ENCODE peak calls at places on chromosomes 16 and 17, in four cellular contexts. One of them, this sample, is unnamed. For H3K36me3, the result is how much of the 10 kb centered on the place peaks cover.

GRCh38 chr17:39123627-39124026 is 27.8 kb downstream of the PLXDC1 start:
- DNase-seq in NT2/D1: no peak
- DNase-seq in MM.1S: no peak
- DNase-seq in fibroblast of lung: no peak
- DNase-seq in this sample: no peak

GRCh38 chr16:4713663-4714501 is 20.2 kb downstream of the ANKS3 start:
- DNase-seq in NT2/D1: peak
- DNase-seq in fibroblast of lung: no peak
- DNase-seq in MM.1S: no peak
- DNase-seq in this sample: no peak

GRCh38 chr16:85883813-85884212 is 15.1 kb upstream of the IRF8 start:
- DNase-seq in MM.1S: no peak
- DNase-seq in NT2/D1: no peak
- DNase-seq in fibroblast of lung: no peak
- DNase-seq in this sample: no peak

GRCh38 chr17:32518856-32519768 is 32.3 kb downstream of the CDK5R1 start:
- DNase-seq in MM.1S: no peak
- DNase-seq in NT2/D1: peak
- DNase-seq in fibroblast of lung: peak
- DNase-seq in this sample: peak

GRCh38 chr17:53176629-53177028 is 646.1 kb upstream of the KIF2B start:
- DNase-seq in MM.1S: no peak
- DNase-seq in fibroblast of lung: no peak
- DNase-seq in NT2/D1: no peak
- DNase-seq in this sample: no peak

GRCh38 chr17:80256034-80256350 is 4.7 kb upstream of the RNF213 start:
- DNase-seq in MM.1S: no peak
- DNase-seq in NT2/D1: no peak
- DNase-seq in fibroblast of lung: no peak
- DNase-seq in this sample: no peak

GRCh38 chr17:78133971-78134898 is 3.7 kb downstream of the TMC8 start:
- DNase-seq in NT2/D1: peak
- DNase-seq in fibroblast of lung: peak
- DNase-seq in MM.1S: peak
- DNase-seq in this sample: peak

GRCh38 chr17:19348081-19348650 is 14.4 kb downstream of the B9D1 start:
- DNase-seq in MM.1S: no peak
- DNase-seq in fibroblast of lung: no peak
- DNase-seq in NT2/D1: no peak
- DNase-seq in this sample: no peak

GRCh38 chr17:6159541-6160187 is 89.5 kb downstream of the WSCD1 start:
- DNase-seq in MM.1S: no peak
- DNase-seq in NT2/D1: no peak
- DNase-seq in fibroblast of lung: no peak
- DNase-seq in this sample: no peak

GRCh38 chr17:32876414-32877163 is at the start of gene MYO1D:
- DNase-seq in NT2/D1: peak
- DNase-seq in fibroblast of lung: no peak
- DNase-seq in MM.1S: peak
- DNase-seq in this sample: peak

GRCh38 chr17:56653877-56654276 is 60.4 kb downstream of the NOG start:
- DNase-seq in MM.1S: peak
- DNase-seq in fibroblast of lung: peak
- DNase-seq in NT2/D1: peak
- DNase-seq in this sample: peak

GRCh38 chr17:82239401-82239925 is 10.6 kb downstream of the SLC16A3 start:
- DNase-seq in MM.1S: no peak
- DNase-seq in fibroblast of lung: no peak
- DNase-seq in NT2/D1: no peak
- DNase-seq in this sample: no peak

DNA sequence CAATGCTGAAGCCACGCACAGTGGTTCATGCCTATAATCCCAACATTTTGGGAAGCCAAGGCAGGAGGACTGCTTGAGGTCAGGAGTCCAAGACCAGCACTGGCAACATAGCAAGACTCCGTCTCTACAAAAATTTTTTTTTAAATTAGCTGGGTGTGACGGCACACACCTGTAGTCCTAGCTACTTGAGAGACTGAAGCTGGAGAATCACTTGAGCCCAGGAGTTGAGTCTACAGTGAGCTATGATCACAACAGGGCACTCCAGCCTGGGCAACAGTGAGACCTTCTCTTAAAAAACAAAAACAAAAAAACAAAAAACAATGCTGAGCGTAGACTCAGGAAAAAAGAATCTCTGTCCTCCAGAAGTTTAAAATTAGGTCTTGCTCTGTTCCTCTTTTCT is 6.1 kb downstream of the GNA13 start:
- DNase-seq in NT2/D1: no peak
- DNase-seq in MM.1S: no peak
- DNase-seq in fibroblast of lung: no peak
- DNase-seq in this sample: no peak
- H3K36me3 ChIP-seq in NT2/D1: half or more
- H3K36me3 ChIP-seq in MM.1S: under half
- H3K36me3 ChIP-seq in fibroblast of lung: under half
- H3K36me3 ChIP-seq in this sample: under half

GRCh38 chr17:16584273-16584995 is 15.4 kb upstream of the ZNF287 start:
- DNase-seq in fibroblast of lung: peak
- DNase-seq in NT2/D1: peak
- DNase-seq in MM.1S: no peak
- DNase-seq in this sample: peak
- H3K36me3 ChIP-seq in fibroblast of lung: under half
- H3K36me3 ChIP-seq in NT2/D1: under half
- H3K36me3 ChIP-seq in MM.1S: under half
- H3K36me3 ChIP-seq in this sample: under half

GRCh38 chr17:36514856-36515255 is 19.8 kb downstream of the MYO19 start:
- DNase-seq in NT2/D1: no peak
- DNase-seq in fibroblast of lung: no peak
- DNase-seq in MM.1S: no peak
- DNase-seq in this sample: no peak
- H3K36me3 ChIP-seq in NT2/D1: half or more
- H3K36me3 ChIP-seq in fibroblast of lung: under half
- H3K36me3 ChIP-seq in MM.1S: under half
- H3K36me3 ChIP-seq in this sample: under half

GRCh38 chr17:45087496-45087975 is 26.4 kb downstream of the NMT1 start:
- DNase-seq in NT2/D1: no peak
- DNase-seq in MM.1S: no peak
- DNase-seq in fibroblast of lung: peak
- DNase-seq in this sample: no peak
- H3K36me3 ChIP-seq in NT2/D1: half or more
- H3K36me3 ChIP-seq in MM.1S: under half
- H3K36me3 ChIP-seq in fibroblast of lung: under half
- H3K36me3 ChIP-seq in this sample: under half

DNA sequence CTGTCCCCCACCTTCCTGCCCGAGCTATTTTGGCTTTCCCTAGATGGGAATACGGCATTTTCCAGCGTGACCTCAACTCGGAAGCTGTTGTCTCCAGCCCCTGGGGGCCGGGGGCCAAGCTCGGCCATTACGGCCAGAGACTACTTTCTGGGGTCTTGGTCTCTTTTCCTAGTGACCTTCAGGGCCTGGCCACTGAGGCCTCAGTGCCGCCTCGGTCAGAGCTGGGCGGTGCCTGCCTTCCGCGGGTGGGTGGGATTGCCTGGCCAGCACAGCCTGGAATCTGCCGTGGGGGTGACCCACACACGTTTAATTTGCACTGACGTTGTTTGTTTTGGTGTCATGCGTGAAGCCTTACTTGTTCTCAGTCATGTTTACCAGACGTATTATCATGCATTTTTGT is 29.2 kb downstream of the TSC2 start:
- DNase-seq in fibroblast of lung: no peak
- DNase-seq in NT2/D1: no peak
- DNase-seq in MM.1S: no peak
- DNase-seq in this sample: no peak
- H3K36me3 ChIP-seq in fibroblast of lung: under half
- H3K36me3 ChIP-seq in NT2/D1: half or more
- H3K36me3 ChIP-seq in MM.1S: under half
- H3K36me3 ChIP-seq in this sample: under half

DNA sequence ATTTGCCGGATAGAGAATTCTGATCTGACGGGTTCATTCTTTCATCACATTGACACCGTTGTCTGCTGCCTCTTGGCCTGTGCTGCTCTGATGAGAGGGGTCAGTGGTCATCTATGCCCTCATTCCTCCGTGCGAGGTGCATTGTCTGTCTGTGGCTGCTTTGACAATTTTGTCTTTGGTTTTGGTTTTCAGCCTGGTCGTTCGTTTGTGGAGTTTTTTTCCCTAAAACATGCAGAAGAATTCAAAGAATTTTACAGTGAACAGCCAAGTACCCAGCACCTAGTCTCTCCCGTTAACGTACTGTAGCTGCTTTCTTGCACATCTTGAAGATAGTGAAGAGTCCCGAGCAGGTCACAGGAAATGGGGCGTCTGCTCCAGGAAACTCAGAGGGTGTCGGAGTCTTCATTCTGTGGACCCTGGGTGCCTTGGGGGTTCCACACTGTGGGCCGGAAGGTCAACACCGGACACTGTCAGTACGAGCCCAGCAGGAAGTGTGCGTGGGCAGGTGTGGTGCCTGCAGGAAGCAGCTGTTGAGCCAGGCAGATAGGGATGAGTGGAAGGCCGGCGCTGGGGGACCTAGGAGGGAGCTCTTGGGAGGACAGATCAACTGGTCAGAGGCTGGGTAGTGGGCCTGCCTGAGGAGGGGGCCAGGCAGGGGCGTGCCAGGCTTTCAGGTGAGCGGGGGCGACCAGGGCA is 28.2 kb downstream of the CRAMP1 start:
- DNase-seq in NT2/D1: no peak
- DNase-seq in fibroblast of lung: no peak
- DNase-seq in MM.1S: no peak
- DNase-seq in this sample: no peak
- H3K36me3 ChIP-seq in NT2/D1: half or more
- H3K36me3 ChIP-seq in fibroblast of lung: under half
- H3K36me3 ChIP-seq in MM.1S: under half
- H3K36me3 ChIP-seq in this sample: half or more

DNA sequence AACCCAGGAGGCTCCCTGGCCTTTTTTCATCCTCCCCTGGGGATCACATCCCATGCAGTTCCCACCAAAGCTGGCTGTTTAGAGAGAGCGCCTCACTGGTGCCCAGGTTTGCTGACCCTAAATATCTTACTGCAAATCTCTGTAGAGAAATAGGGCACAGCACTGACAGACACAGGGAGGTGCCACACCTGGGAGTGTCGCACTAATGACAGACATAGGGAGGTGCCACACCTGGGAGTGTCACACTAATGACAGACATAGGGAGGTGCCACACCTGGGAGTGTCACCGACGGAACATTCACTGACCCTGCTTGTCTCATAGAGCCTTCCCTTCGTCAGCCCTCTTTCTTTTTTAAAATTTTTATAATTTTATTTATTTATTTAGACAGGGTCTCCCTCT is 25.6 kb downstream of the UNK start:
- DNase-seq in NT2/D1: no peak
- DNase-seq in fibroblast of lung: no peak
- DNase-seq in MM.1S: no peak
- DNase-seq in this sample: no peak
- H3K36me3 ChIP-seq in NT2/D1: under half
- H3K36me3 ChIP-seq in fibroblast of lung: under half
- H3K36me3 ChIP-seq in MM.1S: under half
- H3K36me3 ChIP-seq in this sample: under half

DNA sequence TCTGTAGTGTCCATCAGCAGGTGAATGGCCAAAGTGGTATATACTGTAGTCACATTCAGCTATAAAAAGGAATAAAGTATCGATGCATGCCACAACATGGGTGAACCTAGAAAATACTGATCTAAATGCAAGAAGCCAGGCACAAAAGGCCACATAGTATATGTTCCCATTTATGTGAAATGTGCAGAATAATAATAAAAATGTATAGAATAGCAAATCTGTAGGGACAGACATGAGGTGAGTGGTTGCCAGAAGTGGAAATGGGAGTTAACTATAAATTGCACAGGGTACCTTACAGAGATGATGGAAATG is 23.1 kb downstream of the DBNDD1 start:
- DNase-seq in NT2/D1: no peak
- DNase-seq in fibroblast of lung: no peak
- DNase-seq in MM.1S: no peak
- DNase-seq in this sample: no peak
- H3K36me3 ChIP-seq in NT2/D1: half or more
- H3K36me3 ChIP-seq in fibroblast of lung: under half
- H3K36me3 ChIP-seq in MM.1S: under half
- H3K36me3 ChIP-seq in this sample: under half

DNA sequence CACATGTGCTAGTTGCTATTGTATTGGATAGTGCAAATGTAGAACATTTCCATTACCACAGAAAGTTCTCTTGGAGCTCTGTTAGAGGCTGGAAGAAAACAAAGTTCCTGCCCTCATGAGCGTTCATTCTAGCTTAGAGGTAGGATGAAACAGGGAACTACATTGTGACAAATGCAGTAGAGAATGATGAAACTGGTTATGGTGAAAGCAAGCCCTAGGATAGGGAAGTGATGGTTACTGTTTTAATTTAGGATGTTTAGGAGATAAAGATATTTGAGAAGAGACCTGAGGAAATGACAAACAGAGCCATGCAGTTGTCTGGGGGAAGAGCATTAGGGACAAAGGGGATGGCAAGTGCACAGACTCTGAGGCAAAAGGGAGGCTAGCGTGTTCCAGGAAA is 50.7 kb downstream of the AATF start:
- DNase-seq in fibroblast of lung: no peak
- DNase-seq in NT2/D1: no peak
- DNase-seq in MM.1S: no peak
- DNase-seq in this sample: no peak
- H3K36me3 ChIP-seq in fibroblast of lung: under half
- H3K36me3 ChIP-seq in NT2/D1: under half
- H3K36me3 ChIP-seq in MM.1S: under half
- H3K36me3 ChIP-seq in this sample: under half

DNA sequence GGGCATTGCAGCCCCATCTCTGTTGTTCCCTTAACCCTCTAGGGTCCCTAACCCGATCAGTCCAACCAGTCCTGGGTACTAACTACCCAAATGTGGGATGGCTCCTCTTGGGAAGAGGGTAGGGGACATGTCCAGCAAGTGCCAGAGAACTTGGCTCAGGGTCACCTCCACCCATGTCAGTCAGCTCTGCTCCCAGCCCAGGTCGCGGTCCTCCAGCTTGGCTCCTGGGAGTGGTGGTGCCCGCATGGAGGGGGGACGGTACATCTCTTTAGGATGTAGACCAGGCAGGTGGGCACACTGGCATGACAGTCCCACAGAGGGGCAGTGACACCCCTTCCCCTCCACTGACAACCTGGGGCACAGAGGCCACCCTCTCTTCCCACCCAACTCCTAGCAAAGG is 6.0 kb downstream of the TMUB2 start:
- DNase-seq in MM.1S: no peak
- DNase-seq in fibroblast of lung: no peak
- DNase-seq in NT2/D1: no peak
- DNase-seq in this sample: no peak
- H3K36me3 ChIP-seq in MM.1S: under half
- H3K36me3 ChIP-seq in fibroblast of lung: under half
- H3K36me3 ChIP-seq in NT2/D1: half or more
- H3K36me3 ChIP-seq in this sample: under half

This sample was measured in naive thymus-derived CD4-positive, alpha-beta T cell.